ENCODE peak calls at places on chromosomes 16 and 17, in ten cellular contexts. One of them, this sample, is unnamed.

GRCh38 chr17:65243838-65244237 is 106.7 kb downstream of the RGS9 start:
- DNase-seq in stimulated activated CD8-positive, alpha-beta memory T cell treated with anti-CD3 and anti-CD28 coated beads, Interleukin-7, amount 100 ng/mL, for 1 hour: no peak
- DNase-seq in T-helper 17 cell: no peak
- DNase-seq in GM13977: no peak
- DNase-seq in fibroblast of the aortic adventitia: peak
- DNase-seq in NCI-H1436: peak
- DNase-seq in GM12891: no peak
- DNase-seq in vagina: no peak
- DNase-seq in GM20000: no peak
- DNase-seq in activated CD4-positive, alpha-beta T cell treated with anti-CD3 and anti-CD28 coated beads, Interleukin-2, amount 50 U/mL, for 24 hours: no peak
- DNase-seq in this sample: peak

GRCh38 chr17:67152824-67153223 is 92.2 kb downstream of the HELZ start:
- DNase-seq in stimulated activated CD8-positive, alpha-beta memory T cell treated with anti-CD3 and anti-CD28 coated beads, Interleukin-7, amount 100 ng/mL, for 1 hour: no peak
- DNase-seq in T-helper 17 cell: no peak
- DNase-seq in GM13977: no peak
- DNase-seq in fibroblast of the aortic adventitia: no peak
- DNase-seq in NCI-H1436: no peak
- DNase-seq in GM12891: no peak
- DNase-seq in vagina: no peak
- DNase-seq in GM20000: no peak
- DNase-seq in activated CD4-positive, alpha-beta T cell treated with anti-CD3 and anti-CD28 coated beads, Interleukin-2, amount 50 U/mL, for 24 hours: no peak
- DNase-seq in this sample: no peak

GRCh38 chr17:19978206-19978802 is 676 bp upstream of the AKAP10 start:
- DNase-seq in stimulated activated CD8-positive, alpha-beta memory T cell treated with anti-CD3 and anti-CD28 coated beads, Interleukin-7, amount 100 ng/mL, for 1 hour: no peak
- DNase-seq in T-helper 17 cell: no peak
- DNase-seq in GM13977: peak
- DNase-seq in fibroblast of the aortic adventitia: peak
- DNase-seq in NCI-H1436: no peak
- DNase-seq in GM12891: peak
- DNase-seq in vagina: no peak
- DNase-seq in GM20000: peak
- DNase-seq in activated CD4-positive, alpha-beta T cell treated with anti-CD3 and anti-CD28 coated beads, Interleukin-2, amount 50 U/mL, for 24 hours: no peak
- DNase-seq in this sample: no peak

GRCh38 chr17:10807704-10808128 is 3.8 kb upstream of the TMEM238L start:
- DNase-seq in stimulated activated CD8-positive, alpha-beta memory T cell treated with anti-CD3 and anti-CD28 coated beads, Interleukin-7, amount 100 ng/mL, for 1 hour: no peak
- DNase-seq in T-helper 17 cell: no peak
- DNase-seq in GM13977: no peak
- DNase-seq in fibroblast of the aortic adventitia: no peak
- DNase-seq in NCI-H1436: no peak
- DNase-seq in GM12891: no peak
- DNase-seq in vagina: no peak
- DNase-seq in GM20000: no peak
- DNase-seq in activated CD4-positive, alpha-beta T cell treated with anti-CD3 and anti-CD28 coated beads, Interleukin-2, amount 50 U/mL, for 24 hours: no peak
- DNase-seq in this sample: no peak

GRCh38 chr17:15882058-15882720 is 62.7 kb upstream of the ADORA2B start:
- DNase-seq in stimulated activated CD8-positive, alpha-beta memory T cell treated with anti-CD3 and anti-CD28 coated beads, Interleukin-7, amount 100 ng/mL, for 1 hour: no peak
- DNase-seq in T-helper 17 cell: no peak
- DNase-seq in GM13977: no peak
- DNase-seq in fibroblast of the aortic adventitia: no peak
- DNase-seq in NCI-H1436: no peak
- DNase-seq in GM12891: no peak
- DNase-seq in vagina: no peak
- DNase-seq in GM20000: no peak
- DNase-seq in activated CD4-positive, alpha-beta T cell treated with anti-CD3 and anti-CD28 coated beads, Interleukin-2, amount 50 U/mL, for 24 hours: no peak
- DNase-seq in this sample: no peak

GRCh38 chr17:70558821-70559220 is 389.5 kb downstream of the KCNJ2 start:
- DNase-seq in stimulated activated CD8-positive, alpha-beta memory T cell treated with anti-CD3 and anti-CD28 coated beads, Interleukin-7, amount 100 ng/mL, for 1 hour: no peak
- DNase-seq in T-helper 17 cell: no peak
- DNase-seq in GM13977: no peak
- DNase-seq in fibroblast of the aortic adventitia: no peak
- DNase-seq in NCI-H1436: no peak
- DNase-seq in GM12891: no peak
- DNase-seq in vagina: no peak
- DNase-seq in GM20000: no peak
- DNase-seq in activated CD4-positive, alpha-beta T cell treated with anti-CD3 and anti-CD28 coated beads, Interleukin-2, amount 50 U/mL, for 24 hours: no peak
- DNase-seq in this sample: peak

GRCh38 chr17:48894886-48895285 is 2.3 kb downstream of the ATP5MC1 start:
- DNase-seq in stimulated activated CD8-positive, alpha-beta memory T cell treated with anti-CD3 and anti-CD28 coated beads, Interleukin-7, amount 100 ng/mL, for 1 hour: no peak
- DNase-seq in T-helper 17 cell: no peak
- DNase-seq in GM13977: no peak
- DNase-seq in fibroblast of the aortic adventitia: no peak
- DNase-seq in NCI-H1436: no peak
- DNase-seq in GM12891: no peak
- DNase-seq in vagina: no peak
- DNase-seq in GM20000: no peak
- DNase-seq in activated CD4-positive, alpha-beta T cell treated with anti-CD3 and anti-CD28 coated beads, Interleukin-2, amount 50 U/mL, for 24 hours: no peak
- DNase-seq in this sample: no peak

GRCh38 chr17:73770115-73770848 is 126.0 kb upstream of the SDK2 start:
- DNase-seq in stimulated activated CD8-positive, alpha-beta memory T cell treated with anti-CD3 and anti-CD28 coated beads, Interleukin-7, amount 100 ng/mL, for 1 hour: no peak
- DNase-seq in T-helper 17 cell: no peak
- DNase-seq in GM13977: no peak
- DNase-seq in fibroblast of the aortic adventitia: peak
- DNase-seq in NCI-H1436: peak
- DNase-seq in GM12891: no peak
- DNase-seq in vagina: peak
- DNase-seq in GM20000: no peak
- DNase-seq in activated CD4-positive, alpha-beta T cell treated with anti-CD3 and anti-CD28 coated beads, Interleukin-2, amount 50 U/mL, for 24 hours: no peak
- DNase-seq in this sample: peak

GRCh38 chr16:396199-396598 is 800 bp upstream of the NME4 start:
- DNase-seq in stimulated activated CD8-positive, alpha-beta memory T cell treated with anti-CD3 and anti-CD28 coated beads, Interleukin-7, amount 100 ng/mL, for 1 hour: no peak
- DNase-seq in T-helper 17 cell: no peak
- DNase-seq in GM13977: no peak
- DNase-seq in fibroblast of the aortic adventitia: no peak
- DNase-seq in NCI-H1436: no peak
- DNase-seq in GM12891: no peak
- DNase-seq in vagina: no peak
- DNase-seq in GM20000: no peak
- DNase-seq in activated CD4-positive, alpha-beta T cell treated with anti-CD3 and anti-CD28 coated beads, Interleukin-2, amount 50 U/mL, for 24 hours: no peak
- DNase-seq in this sample: no peak

GRCh38 chr17:39603304-39604016 is 4.3 kb downstream of the NEUROD2 start:
- DNase-seq in stimulated activated CD8-positive, alpha-beta memory T cell treated with anti-CD3 and anti-CD28 coated beads, Interleukin-7, amount 100 ng/mL, for 1 hour: no peak
- DNase-seq in T-helper 17 cell: no peak
- DNase-seq in GM13977: no peak
- DNase-seq in fibroblast of the aortic adventitia: no peak
- DNase-seq in NCI-H1436: no peak
- DNase-seq in GM12891: no peak
- DNase-seq in vagina: no peak
- DNase-seq in GM20000: no peak
- DNase-seq in activated CD4-positive, alpha-beta T cell treated with anti-CD3 and anti-CD28 coated beads, Interleukin-2, amount 50 U/mL, for 24 hours: no peak
- DNase-seq in this sample: no peak

GRCh38 chr17:30449480-30449879 is 27.7 kb upstream of the GOSR1 start:
- DNase-seq in stimulated activated CD8-positive, alpha-beta memory T cell treated with anti-CD3 and anti-CD28 coated beads, Interleukin-7, amount 100 ng/mL, for 1 hour: no peak
- DNase-seq in T-helper 17 cell: no peak
- DNase-seq in GM13977: no peak
- DNase-seq in fibroblast of the aortic adventitia: peak
- DNase-seq in NCI-H1436: no peak
- DNase-seq in GM12891: no peak
- DNase-seq in vagina: no peak
- DNase-seq in GM20000: no peak
- DNase-seq in activated CD4-positive, alpha-beta T cell treated with anti-CD3 and anti-CD28 coated beads, Interleukin-2, amount 50 U/mL, for 24 hours: no peak
- DNase-seq in this sample: no peak

This sample was measured in EL.